ENCODE peak calls at places on chromosomes 2 and 18, in ten cellular contexts. One of them, this sample, is unnamed. For H3K36me3, the result is how much of the 10 kb centered on the place peaks cover.

GRCh38 chr18:78151948-78152725 is 827.5 kb upstream of the SALL3 start:
- DNase-seq in small intestine: no peak
- DNase-seq in body of pancreas: no peak
- DNase-seq in psoas muscle: no peak
- DNase-seq in K562: no peak
- DNase-seq in OCI-LY7: no peak
- DNase-seq in effector memory CD4-positive, alpha-beta T cell: no peak
- DNase-seq in bronchial epithelial cell: no peak
- DNase-seq in left ventricle myocardium inferior: no peak
- DNase-seq in left lung: no peak
- DNase-seq in this sample: no peak

GRCh38 chr2:174450021-174450816 is 36.6 kb downstream of the GPR155 start:
- DNase-seq in small intestine: no peak
- DNase-seq in body of pancreas: no peak
- DNase-seq in psoas muscle: no peak
- DNase-seq in K562: no peak
- DNase-seq in OCI-LY7: no peak
- DNase-seq in effector memory CD4-positive, alpha-beta T cell: no peak
- DNase-seq in bronchial epithelial cell: no peak
- DNase-seq in left ventricle myocardium inferior: no peak
- DNase-seq in left lung: no peak
- DNase-seq in this sample: no peak

GRCh38 chr2:127052771-127053691 is 53.9 kb downstream of the BIN1 start:
- DNase-seq in small intestine: no peak
- DNase-seq in body of pancreas: no peak
- DNase-seq in psoas muscle: peak
- DNase-seq in K562: no peak
- DNase-seq in OCI-LY7: no peak
- DNase-seq in effector memory CD4-positive, alpha-beta T cell: no peak
- DNase-seq in bronchial epithelial cell: no peak
- DNase-seq in left ventricle myocardium inferior: peak
- DNase-seq in left lung: peak
- DNase-seq in this sample: no peak

GRCh38 chr2:127640082-127641072 is 5.6 kb upstream of the GPR17 start:
- DNase-seq in small intestine: peak
- DNase-seq in body of pancreas: no peak
- DNase-seq in psoas muscle: no peak
- DNase-seq in K562: peak
- DNase-seq in OCI-LY7: peak
- DNase-seq in effector memory CD4-positive, alpha-beta T cell: no peak
- DNase-seq in bronchial epithelial cell: no peak
- DNase-seq in left ventricle myocardium inferior: no peak
- DNase-seq in left lung: no peak
- DNase-seq in this sample: peak

GRCh38 chr2:163775304-163775703 is 39.5 kb upstream of the FIGN start:
- DNase-seq in small intestine: no peak
- DNase-seq in body of pancreas: no peak
- DNase-seq in psoas muscle: no peak
- DNase-seq in K562: no peak
- DNase-seq in OCI-LY7: no peak
- DNase-seq in effector memory CD4-positive, alpha-beta T cell: no peak
- DNase-seq in bronchial epithelial cell: peak
- DNase-seq in left ventricle myocardium inferior: no peak
- DNase-seq in left lung: no peak
- DNase-seq in this sample: no peak

GRCh38 chr2:6784299-6784698 is 81.4 kb downstream of the CMPK2 start:
- DNase-seq in small intestine: no peak
- DNase-seq in body of pancreas: no peak
- DNase-seq in psoas muscle: no peak
- DNase-seq in K562: no peak
- DNase-seq in OCI-LY7: no peak
- DNase-seq in effector memory CD4-positive, alpha-beta T cell: no peak
- DNase-seq in bronchial epithelial cell: peak
- DNase-seq in left ventricle myocardium inferior: no peak
- DNase-seq in left lung: no peak
- DNase-seq in this sample: no peak

GRCh38 chr2:15820283-15820591 is 120.1 kb upstream of the MYCN start:
- DNase-seq in small intestine: no peak
- DNase-seq in body of pancreas: no peak
- DNase-seq in psoas muscle: no peak
- DNase-seq in K562: no peak
- DNase-seq in OCI-LY7: no peak
- DNase-seq in effector memory CD4-positive, alpha-beta T cell: no peak
- DNase-seq in bronchial epithelial cell: no peak
- DNase-seq in left ventricle myocardium inferior: no peak
- DNase-seq in left lung: no peak
- DNase-seq in this sample: no peak

GRCh38 chr2:63261222-63261621 is 210.6 kb downstream of the OTX1 start:
- DNase-seq in small intestine: no peak
- DNase-seq in body of pancreas: no peak
- DNase-seq in psoas muscle: no peak
- DNase-seq in K562: no peak
- DNase-seq in OCI-LY7: no peak
- DNase-seq in effector memory CD4-positive, alpha-beta T cell: no peak
- DNase-seq in bronchial epithelial cell: no peak
- DNase-seq in left ventricle myocardium inferior: no peak
- DNase-seq in left lung: no peak
- DNase-seq in this sample: no peak

GRCh38 chr2:30336978-30337841 is 105.9 kb downstream of the LBH start:
- DNase-seq in small intestine: peak
- DNase-seq in body of pancreas: no peak
- DNase-seq in psoas muscle: no peak
- DNase-seq in K562: no peak
- DNase-seq in OCI-LY7: peak
- DNase-seq in effector memory CD4-positive, alpha-beta T cell: no peak
- DNase-seq in bronchial epithelial cell: no peak
- DNase-seq in left ventricle myocardium inferior: no peak
- DNase-seq in left lung: no peak
- DNase-seq in this sample: no peak

GRCh38 chr2:165901595-165901994 is 52.0 kb downstream of the TTC21B start:
- DNase-seq in small intestine: no peak
- DNase-seq in body of pancreas: no peak
- DNase-seq in psoas muscle: no peak
- DNase-seq in K562: no peak
- DNase-seq in OCI-LY7: no peak
- DNase-seq in effector memory CD4-positive, alpha-beta T cell: no peak
- DNase-seq in bronchial epithelial cell: no peak
- DNase-seq in left ventricle myocardium inferior: no peak
- DNase-seq in left lung: no peak
- DNase-seq in this sample: no peak

GRCh38 chr2:231043796-231044195 is 6.5 kb downstream of the C2orf72 start:
- DNase-seq in small intestine: no peak
- DNase-seq in body of pancreas: no peak
- DNase-seq in psoas muscle: no peak
- DNase-seq in K562: no peak
- DNase-seq in OCI-LY7: no peak
- DNase-seq in effector memory CD4-positive, alpha-beta T cell: no peak
- DNase-seq in bronchial epithelial cell: no peak
- DNase-seq in left ventricle myocardium inferior: no peak
- DNase-seq in left lung: no peak
- DNase-seq in this sample: no peak

GRCh38 chr2:223765221-223765775 is 72.1 kb downstream of the AP1S3 start:
- DNase-seq in small intestine: no peak
- DNase-seq in body of pancreas: no peak
- DNase-seq in psoas muscle: no peak
- DNase-seq in K562: no peak
- DNase-seq in OCI-LY7: no peak
- DNase-seq in effector memory CD4-positive, alpha-beta T cell: no peak
- DNase-seq in bronchial epithelial cell: no peak
- DNase-seq in left ventricle myocardium inferior: no peak
- DNase-seq in left lung: no peak
- DNase-seq in this sample: no peak

DNA sequence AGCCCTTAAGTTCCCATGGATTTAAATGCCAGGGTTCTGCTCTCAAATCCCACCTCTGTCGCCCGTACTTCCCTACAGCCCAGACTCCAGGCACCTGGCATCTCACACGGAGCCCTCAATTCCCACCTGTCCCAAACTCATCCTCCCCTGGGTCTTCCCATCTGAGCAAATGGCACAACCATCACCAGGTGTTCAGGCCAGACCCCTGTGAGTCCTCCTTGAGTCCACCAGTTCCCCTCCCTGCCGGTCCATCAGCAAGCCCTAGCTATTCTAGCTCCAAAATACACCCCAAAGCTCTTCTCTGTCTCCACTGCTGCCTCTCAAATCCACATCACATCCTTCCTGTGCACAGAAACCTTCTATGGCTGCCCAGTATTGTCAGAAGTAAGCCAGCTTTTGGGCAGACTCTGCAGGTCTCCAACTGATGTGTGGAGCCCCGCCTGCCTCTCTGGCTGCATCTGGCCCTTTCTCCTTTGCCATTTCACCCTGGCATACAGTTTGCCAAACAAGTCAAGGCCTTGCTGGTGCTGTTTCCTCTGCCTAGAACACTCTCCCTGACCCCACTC is 67.7 kb downstream of the DNMT3A start:
- DNase-seq in small intestine: no peak
- DNase-seq in body of pancreas: no peak
- DNase-seq in psoas muscle: peak
- DNase-seq in K562: no peak
- DNase-seq in OCI-LY7: no peak
- DNase-seq in effector memory CD4-positive, alpha-beta T cell: no peak
- DNase-seq in bronchial epithelial cell: no peak
- DNase-seq in left ventricle myocardium inferior: no peak
- DNase-seq in left lung: no peak
- DNase-seq in this sample: no peak
- H3K36me3 ChIP-seq in small intestine: under half
- H3K36me3 ChIP-seq in body of pancreas: under half
- H3K36me3 ChIP-seq in psoas muscle: half or more
- H3K36me3 ChIP-seq in K562: under half
- H3K36me3 ChIP-seq in OCI-LY7: under half
- H3K36me3 ChIP-seq in effector memory CD4-positive, alpha-beta T cell: under half
- H3K36me3 ChIP-seq in bronchial epithelial cell: under half
- H3K36me3 ChIP-seq in left ventricle myocardium inferior: half or more
- H3K36me3 ChIP-seq in left lung: under half
- H3K36me3 ChIP-seq in this sample: under half

GRCh38 chr2:169808211-169808610 is 9.5 kb downstream of the SSB start:
- DNase-seq in small intestine: no peak
- DNase-seq in body of pancreas: no peak
- DNase-seq in psoas muscle: no peak
- DNase-seq in K562: no peak
- DNase-seq in OCI-LY7: no peak
- DNase-seq in effector memory CD4-positive, alpha-beta T cell: no peak
- DNase-seq in bronchial epithelial cell: no peak
- DNase-seq in left ventricle myocardium inferior: no peak
- DNase-seq in left lung: no peak
- DNase-seq in this sample: no peak
- H3K36me3 ChIP-seq in small intestine: under half
- H3K36me3 ChIP-seq in body of pancreas: under half
- H3K36me3 ChIP-seq in psoas muscle: half or more
- H3K36me3 ChIP-seq in K562: half or more
- H3K36me3 ChIP-seq in OCI-LY7: half or more
- H3K36me3 ChIP-seq in effector memory CD4-positive, alpha-beta T cell: half or more
- H3K36me3 ChIP-seq in bronchial epithelial cell: under half
- H3K36me3 ChIP-seq in left ventricle myocardium inferior: half or more
- H3K36me3 ChIP-seq in left lung: half or more
- H3K36me3 ChIP-seq in this sample: half or more

GRCh38 chr2:233273120-233273519 is 21.6 kb downstream of the ATG16L1 start:
- DNase-seq in small intestine: no peak
- DNase-seq in body of pancreas: no peak
- DNase-seq in psoas muscle: no peak
- DNase-seq in K562: no peak
- DNase-seq in OCI-LY7: no peak
- DNase-seq in effector memory CD4-positive, alpha-beta T cell: no peak
- DNase-seq in bronchial epithelial cell: no peak
- DNase-seq in left ventricle myocardium inferior: no peak
- DNase-seq in left lung: no peak
- DNase-seq in this sample: no peak

GRCh38 chr2:233270951-233271350 is 19.5 kb downstream of the ATG16L1 start:
- DNase-seq in small intestine: no peak
- DNase-seq in body of pancreas: no peak
- DNase-seq in psoas muscle: no peak
- DNase-seq in K562: no peak
- DNase-seq in OCI-LY7: no peak
- DNase-seq in effector memory CD4-positive, alpha-beta T cell: no peak
- DNase-seq in bronchial epithelial cell: no peak
- DNase-seq in left ventricle myocardium inferior: no peak
- DNase-seq in left lung: no peak
- DNase-seq in this sample: no peak

GRCh38 chr2:233267516-233268245 is 16.2 kb downstream of the ATG16L1 start:
- DNase-seq in small intestine: peak
- DNase-seq in body of pancreas: peak
- DNase-seq in psoas muscle: no peak
- DNase-seq in K562: no peak
- DNase-seq in OCI-LY7: peak
- DNase-seq in effector memory CD4-positive, alpha-beta T cell: peak
- DNase-seq in bronchial epithelial cell: no peak
- DNase-seq in left ventricle myocardium inferior: no peak
- DNase-seq in left lung: no peak
- DNase-seq in this sample: no peak

GRCh38 chr2:233271693-233272092 is 20.2 kb downstream of the ATG16L1 start:
- DNase-seq in small intestine: no peak
- DNase-seq in body of pancreas: peak
- DNase-seq in psoas muscle: no peak
- DNase-seq in K562: no peak
- DNase-seq in OCI-LY7: no peak
- DNase-seq in effector memory CD4-positive, alpha-beta T cell: no peak
- DNase-seq in bronchial epithelial cell: no peak
- DNase-seq in left ventricle myocardium inferior: no peak
- DNase-seq in left lung: no peak
- DNase-seq in this sample: no peak

DNA sequence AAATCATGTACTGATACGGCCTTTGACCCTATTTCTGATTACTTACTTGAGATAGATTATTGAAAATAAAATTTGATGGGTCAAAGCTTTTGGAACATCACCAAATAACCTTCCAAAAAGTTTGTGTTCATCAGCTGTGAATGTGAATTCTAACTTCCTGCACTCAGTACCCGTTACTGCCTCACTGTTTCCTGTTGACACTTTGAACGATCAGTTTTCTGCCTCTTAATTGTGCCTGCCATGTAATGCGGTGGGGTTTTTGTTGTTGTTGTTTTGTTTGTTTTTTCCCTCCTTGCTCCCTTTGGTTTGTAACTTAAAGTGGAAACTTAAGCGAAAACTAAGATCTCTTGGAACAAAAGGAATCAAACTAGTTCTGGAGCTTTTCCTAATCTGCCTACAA is 18.9 kb downstream of the ATG16L1 start:
- DNase-seq in small intestine: peak
- DNase-seq in body of pancreas: no peak
- DNase-seq in psoas muscle: no peak
- DNase-seq in K562: no peak
- DNase-seq in OCI-LY7: peak
- DNase-seq in effector memory CD4-positive, alpha-beta T cell: no peak
- DNase-seq in bronchial epithelial cell: no peak
- DNase-seq in left ventricle myocardium inferior: no peak
- DNase-seq in left lung: no peak
- DNase-seq in this sample: no peak
- H3K36me3 ChIP-seq in small intestine: under half
- H3K36me3 ChIP-seq in body of pancreas: under half
- H3K36me3 ChIP-seq in psoas muscle: half or more
- H3K36me3 ChIP-seq in K562: half or more
- H3K36me3 ChIP-seq in OCI-LY7: half or more
- H3K36me3 ChIP-seq in effector memory CD4-positive, alpha-beta T cell: under half
- H3K36me3 ChIP-seq in bronchial epithelial cell: under half
- H3K36me3 ChIP-seq in left ventricle myocardium inferior: half or more
- H3K36me3 ChIP-seq in left lung: half or more
- H3K36me3 ChIP-seq in this sample: half or more

DNA sequence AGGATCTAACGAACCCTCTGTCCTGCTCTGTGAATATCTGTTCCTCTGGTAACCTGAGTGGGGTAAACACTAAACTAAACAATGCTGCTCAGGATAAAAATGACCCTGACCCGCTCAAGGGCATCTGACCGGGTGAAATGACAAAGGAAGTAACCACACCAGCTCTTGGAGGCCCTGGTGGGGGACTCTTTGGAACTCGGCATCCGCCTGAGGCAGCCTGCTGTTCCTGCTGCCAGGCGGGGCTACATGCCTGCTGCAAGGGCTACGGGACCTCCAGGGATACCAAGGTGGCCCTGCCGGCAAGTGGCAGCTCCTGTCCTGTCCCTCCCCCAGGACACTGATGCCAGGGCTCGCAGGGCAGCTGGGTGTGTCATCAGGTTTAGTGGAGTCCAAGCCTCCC is 273.3 kb downstream of the HDAC4 start:
- DNase-seq in small intestine: no peak
- DNase-seq in body of pancreas: no peak
- DNase-seq in psoas muscle: no peak
- DNase-seq in K562: no peak
- DNase-seq in OCI-LY7: no peak
- DNase-seq in effector memory CD4-positive, alpha-beta T cell: no peak
- DNase-seq in bronchial epithelial cell: no peak
- DNase-seq in left ventricle myocardium inferior: no peak
- DNase-seq in left lung: no peak
- DNase-seq in this sample: no peak
- H3K36me3 ChIP-seq in small intestine: under half
- H3K36me3 ChIP-seq in body of pancreas: under half
- H3K36me3 ChIP-seq in psoas muscle: half or more
- H3K36me3 ChIP-seq in K562: under half
- H3K36me3 ChIP-seq in OCI-LY7: under half
- H3K36me3 ChIP-seq in effector memory CD4-positive, alpha-beta T cell: half or more
- H3K36me3 ChIP-seq in bronchial epithelial cell: under half
- H3K36me3 ChIP-seq in left ventricle myocardium inferior: half or more
- H3K36me3 ChIP-seq in left lung: half or more
- H3K36me3 ChIP-seq in this sample: under half